ENCODE peak calls at places on chromosomes 4 and X, in eight cellular contexts. Q, C, Z, A, B, O, W and F are unnamed samples. For H3K9me3, the result is how much of the 10 kb centered on the place peaks cover.

GRCh38 chr4:107050525-107051135 is 14.5 kb upstream of the DKK2 start:
- DNase-seq in C (no peak), Q (no peak), Z (no peak), O (no peak), A (no peak), W (peak), B (no peak), F (peak)

GRCh38 chr4:16226816-16227461 is 668 bp upstream of the TAPT1 start:
- DNase-seq in Z (peak), O (peak), B (peak), W (peak), A (peak), C (peak), Q (peak), F (peak)

GRCh38 chr4:143586080-143586479 is 72.6 kb downstream of the SMARCA5 start:
- DNase-seq in W (no peak), C (no peak), B (no peak), Q (no peak), A (no peak), Z (no peak), O (no peak), F (peak)

GRCh38 chrX:87489071-87489470 is 28.5 kb upstream of the KLHL4 start:
- DNase-seq in Q (no peak), Z (no peak), B (no peak), W (no peak), C (no peak), A (no peak), O (no peak), F (no peak)

GRCh38 chr4:97238956-97239698 is 904.1 kb downstream of the STPG2 start:
- DNase-seq in Q (no peak), O (no peak), B (no peak), W (no peak), Z (no peak), A (no peak), C (no peak), F (no peak)

GRCh38 chr4:80336582-80336981 is 1.1 kb downstream of the CFAP299 start:
- DNase-seq in A (no peak), Q (peak), W (peak), C (peak), B (peak), O (peak), Z (peak), F (peak)

GRCh38 chr4:86221076-86221475 is 138.8 kb downstream of the MAPK10 start:
- DNase-seq in A (no peak), B (no peak), O (no peak), Q (no peak), Z (no peak), W (no peak), C (no peak), F (no peak)

GRCh38 chr4:40247350-40247749 is 50.5 kb downstream of the RHOH start:
- DNase-seq in Q (no peak), B (no peak), A (no peak), O (no peak), C (no peak), W (no peak), Z (peak), F (no peak)

GRCh38 chr4:87097075-87097474 is 123.3 kb downstream of the KLHL8 start:
- DNase-seq in O (peak), Q (no peak), A (no peak), W (no peak), Z (no peak), B (no peak), C (peak), F (no peak)

GRCh38 chr4:163697121-163697520 is 202.6 kb downstream of the TMA16 start:
- DNase-seq in O (no peak), B (no peak), W (no peak), Z (no peak), Q (no peak), C (no peak), A (no peak), F (no peak)

GRCh38 chr4:2937986-2938385 is 25.2 kb downstream of the NOP14 start:
- DNase-seq in B (peak), A (peak), Z (no peak), C (no peak), W (no peak), Q (no peak), O (no peak), F (no peak)

GRCh38 chr4:2938906-2939305 is 24.3 kb downstream of the NOP14 start:
- DNase-seq in Q (no peak), C (no peak), B (peak), O (no peak), Z (no peak), A (peak), W (no peak), F (no peak)

GRCh38 chr4:2936773-2937145 is 26.4 kb downstream of the NOP14 start:
- DNase-seq in Q (no peak), C (no peak), O (no peak), W (peak), B (peak), A (peak), Z (no peak), F (no peak)

GRCh38 chr4:2935762-2936743 is 27.2 kb downstream of the NOP14 start:
- DNase-seq in B (peak), O (no peak), Q (no peak), W (no peak), A (peak), C (no peak), Z (no peak), F (peak)

DNA sequence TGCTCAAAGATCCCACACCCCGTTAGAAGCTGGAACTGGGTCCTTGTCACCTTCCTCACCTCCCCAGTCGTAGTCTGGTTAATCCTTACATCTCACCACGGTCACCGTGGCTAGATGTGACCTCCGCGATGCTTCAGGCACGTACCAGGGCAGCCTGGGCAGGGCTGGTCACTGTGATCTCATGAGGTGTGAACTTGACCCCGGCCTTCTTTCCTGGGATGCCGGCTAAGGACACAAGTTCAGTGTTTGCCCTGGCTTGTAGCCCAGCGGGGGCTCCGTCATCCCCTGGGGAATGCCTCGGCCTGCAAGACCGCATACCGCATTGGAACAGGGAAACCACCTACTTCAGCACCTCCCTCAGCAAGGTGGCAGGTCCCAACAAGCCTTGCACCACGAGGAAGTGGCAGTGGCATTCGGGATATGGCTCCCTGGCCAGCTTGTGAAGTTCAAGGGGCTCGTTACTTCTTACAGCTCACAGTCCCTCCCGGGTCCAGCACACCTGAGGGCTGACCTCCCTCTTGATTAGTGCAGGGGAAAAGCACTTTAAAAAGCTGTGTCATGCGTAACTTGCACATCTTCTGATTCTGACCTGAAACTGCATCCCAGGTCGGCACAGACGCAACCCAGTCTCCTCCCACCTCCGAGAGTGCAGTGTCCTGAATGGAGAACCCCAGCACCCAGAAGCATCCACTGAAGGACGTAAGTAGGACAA is 25.9 kb downstream of the NOP14 start:
- DNase-seq in O (no peak), C (peak), B (peak), W (no peak), Q (peak), Z (no peak), A (peak), F (no peak)
- H3K27ac ChIP-seq in O (no peak), C (no peak), B (no peak), W (peak), Q (peak), Z (no peak), A (no peak), F (no peak)

GRCh38 chrX:57918750-57919436 is 8.6 kb upstream of the ZXDA start:
- DNase-seq in Q (no peak), O (peak), A (peak), B (no peak), Z (peak), C (no peak), W (peak), F (peak)

DNA sequence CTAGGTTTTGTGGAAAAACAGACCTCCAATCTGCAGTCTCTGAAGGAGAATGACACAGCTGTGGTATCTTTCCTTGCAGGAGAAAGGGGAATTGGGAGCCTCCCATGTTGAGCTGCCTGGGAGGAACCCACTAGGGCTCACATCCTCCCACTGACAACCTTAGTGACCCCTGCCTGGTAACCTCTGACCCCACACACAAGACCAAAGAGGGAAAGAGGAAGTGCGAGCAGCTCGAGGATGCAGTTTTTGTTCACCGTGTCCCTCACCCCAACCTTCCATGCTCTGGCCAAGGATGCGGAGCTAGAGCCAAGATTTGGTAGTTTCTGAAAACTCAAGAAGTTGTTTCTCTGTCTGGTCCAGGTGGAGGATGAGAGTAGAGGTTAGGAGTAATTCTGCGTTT is 5.4 kb upstream of the ZXDA start:
- DNase-seq in B (no peak), C (no peak), A (no peak), Z (no peak), O (no peak), Q (no peak), W (no peak), F (no peak)
- H3K9me3 ChIP-seq in B (under half), C (under half), A (under half), Z (under half), O (under half), Q (under half), W (under half), F (under half)

GRCh38 chr4:123345132-123345923 is 51.3 kb upstream of the SPRY1 start:
- DNase-seq in C (no peak), Z (no peak), Q (no peak), A (no peak), B (no peak), W (no peak), O (no peak), F (no peak)
- H3K27ac ChIP-seq in C (no peak), Z (no peak), Q (no peak), A (no peak), B (no peak), W (no peak), O (no peak), F (no peak)

GRCh38 chr4:146621-147020 is 22.3 kb downstream of the ZNF718 start:
- DNase-seq in Z (no peak), C (no peak), Q (no peak), B (no peak), W (no peak), O (no peak), A (no peak), F (no peak)
- H3K9me3 ChIP-seq in Z (under half), C (under half), Q (under half), B (under half), W (half or more), O (under half), A (half or more), F (under half)

GRCh38 chr4:8101796-8102355 is 56.7 kb downstream of the ABLIM2 start:
- DNase-seq in W (no peak), A (no peak), O (no peak), Z (no peak), C (no peak), B (no peak), Q (no peak), F (no peak)

GRCh38 chr4:8102831-8103230 is 55.8 kb downstream of the ABLIM2 start:
- DNase-seq in O (no peak), A (no peak), Z (no peak), Q (no peak), C (no peak), W (no peak), B (no peak), F (no peak)

GRCh38 chr4:8100696-8101095 is 57.9 kb downstream of the ABLIM2 start:
- DNase-seq in A (no peak), C (no peak), O (no peak), Q (no peak), W (no peak), B (no peak), Z (no peak), F (no peak)

GRCh38 chr4:8099981-8100464 is 58.6 kb downstream of the ABLIM2 start:
- DNase-seq in Z (no peak), O (no peak), W (no peak), A (no peak), Q (no peak), B (no peak), C (no peak), F (no peak)

DNA sequence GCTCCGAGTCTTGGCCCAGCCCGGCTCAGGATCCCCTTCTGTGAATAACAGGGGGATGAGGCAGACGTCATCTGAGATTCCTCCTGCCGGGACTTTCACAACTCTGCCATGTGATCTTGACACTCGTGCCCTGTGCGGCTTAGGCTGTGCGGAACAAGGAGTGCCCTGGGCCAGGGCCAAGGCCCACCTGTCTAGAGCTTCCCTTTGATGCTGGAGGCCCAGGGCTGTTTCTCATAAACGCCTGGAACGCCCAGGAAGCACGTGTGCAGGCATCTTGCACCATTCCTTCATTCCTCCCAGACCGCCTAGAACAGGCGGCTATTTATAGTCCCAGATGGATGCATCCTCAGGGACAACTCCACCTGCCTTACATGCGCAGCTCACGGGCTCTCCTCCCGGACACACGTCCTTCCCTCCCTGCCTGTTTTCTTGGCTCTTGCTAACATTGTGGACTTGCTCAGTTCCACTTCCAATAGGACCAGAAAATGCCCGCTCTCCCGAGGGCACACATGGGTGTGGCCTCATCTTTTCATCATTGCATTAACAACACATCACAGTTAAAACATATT is 57.3 kb downstream of the ABLIM2 start:
- DNase-seq in Z (peak), Q (peak), O (peak), C (no peak), A (peak), B (no peak), W (no peak), F (no peak)
- H3K27ac ChIP-seq in Z (no peak), Q (no peak), O (no peak), C (no peak), A (no peak), B (no peak), W (no peak), F (no peak)

GRCh38 chr4:88277711-88278025 is 6.7 kb downstream of the PPM1K start:
- DNase-seq in W (no peak), O (no peak), B (no peak), C (no peak), Q (no peak), A (no peak), Z (no peak), F (no peak)

GRCh38 chr4:88276952-88277710 is 7.2 kb downstream of the PPM1K start:
- DNase-seq in C (no peak), Z (no peak), A (no peak), W (no peak), B (no peak), Q (no peak), O (no peak), F (no peak)

GRCh38 chr4:88275516-88275915 is 8.8 kb downstream of the PPM1K start:
- DNase-seq in O (no peak), A (no peak), Q (no peak), Z (no peak), B (no peak), W (no peak), C (no peak), F (no peak)

GRCh38 chr4:88280228-88280795 is 4.0 kb downstream of the PPM1K start:
- DNase-seq in Z (no peak), O (no peak), C (no peak), Q (no peak), A (no peak), B (no peak), W (no peak), F (no peak)

GRCh38 chr4:88275949-88276515 is 8.3 kb downstream of the PPM1K start:
- DNase-seq in O (no peak), W (no peak), B (no peak), C (no peak), A (no peak), Q (no peak), Z (no peak), F (no peak)
- H3K9me3 ChIP-seq in O (under half), W (under half), B (under half), C (under half), A (under half), Q (under half), Z (under half), F (under half)